ENCODE peak calls at places on chromosomes 3 and 15, in five cellular contexts. One of them, this sample, is unnamed.

GRCh38 chr3:16913264-16913580 is 28.5 kb downstream of the PLCL2 start:
- DNase-seq in left kidney: no peak
- DNase-seq in stimulated activated CD4-positive, alpha-beta T cell treated with anti-CD3 and anti-CD28 coated beads, Interleukin-4, amount 100 ng/mL, for 4 hours: no peak
- DNase-seq in A673: no peak
- DNase-seq in HT1080: no peak
- DNase-seq in this sample: no peak

GRCh38 chr3:44424758-44425157 is 52.7 kb downstream of the ZNF445 start:
- DNase-seq in HT1080: no peak
- DNase-seq in stimulated activated CD4-positive, alpha-beta T cell treated with anti-CD3 and anti-CD28 coated beads, Interleukin-4, amount 100 ng/mL, for 4 hours: no peak
- DNase-seq in A673: no peak
- DNase-seq in left kidney: no peak
- DNase-seq in this sample: no peak

GRCh38 chr3:188526057-188526456 is 372.1 kb downstream of the LPP start:
- DNase-seq in HT1080: peak
- DNase-seq in stimulated activated CD4-positive, alpha-beta T cell treated with anti-CD3 and anti-CD28 coated beads, Interleukin-4, amount 100 ng/mL, for 4 hours: no peak
- DNase-seq in A673: no peak
- DNase-seq in left kidney: no peak
- DNase-seq in this sample: no peak

GRCh38 chr15:101148881-101149664 is 102.8 kb downstream of the CHSY1 start:
- DNase-seq in HT1080: no peak
- DNase-seq in stimulated activated CD4-positive, alpha-beta T cell treated with anti-CD3 and anti-CD28 coated beads, Interleukin-4, amount 100 ng/mL, for 4 hours: no peak
- DNase-seq in A673: no peak
- DNase-seq in left kidney: peak
- DNase-seq in this sample: peak

GRCh38 chr15:57743424-57743823 is 36.9 kb downstream of the POLR2M start:
- DNase-seq in A673: peak
- DNase-seq in HT1080: peak
- DNase-seq in stimulated activated CD4-positive, alpha-beta T cell treated with anti-CD3 and anti-CD28 coated beads, Interleukin-4, amount 100 ng/mL, for 4 hours: no peak
- DNase-seq in left kidney: peak
- DNase-seq in this sample: peak

GRCh38 chr3:158842946-158843345 is 41.1 kb downstream of the MFSD1 start:
- DNase-seq in A673: no peak
- DNase-seq in stimulated activated CD4-positive, alpha-beta T cell treated with anti-CD3 and anti-CD28 coated beads, Interleukin-4, amount 100 ng/mL, for 4 hours: no peak
- DNase-seq in HT1080: no peak
- DNase-seq in left kidney: no peak
- DNase-seq in this sample: no peak

GRCh38 chr3:62502315-62503300 is 129.3 kb upstream of the FEZF2 start:
- DNase-seq in left kidney: no peak
- DNase-seq in HT1080: no peak
- DNase-seq in A673: no peak
- DNase-seq in stimulated activated CD4-positive, alpha-beta T cell treated with anti-CD3 and anti-CD28 coated beads, Interleukin-4, amount 100 ng/mL, for 4 hours: no peak
- DNase-seq in this sample: peak

GRCh38 chr15:58748040-58748786 is 1.3 kb downstream of the ADAM10 start:
- DNase-seq in stimulated activated CD4-positive, alpha-beta T cell treated with anti-CD3 and anti-CD28 coated beads, Interleukin-4, amount 100 ng/mL, for 4 hours: peak
- DNase-seq in left kidney: peak
- DNase-seq in HT1080: no peak
- DNase-seq in A673: no peak
- DNase-seq in this sample: no peak

GRCh38 chr3:174198199-174198598 is 660.9 kb upstream of the NAALADL2 start:
- DNase-seq in A673: no peak
- DNase-seq in left kidney: peak
- DNase-seq in stimulated activated CD4-positive, alpha-beta T cell treated with anti-CD3 and anti-CD28 coated beads, Interleukin-4, amount 100 ng/mL, for 4 hours: no peak
- DNase-seq in HT1080: no peak
- DNase-seq in this sample: no peak

GRCh38 chr15:74011610-74012009 is 17.1 kb downstream of the PML start:
- DNase-seq in A673: no peak
- DNase-seq in HT1080: no peak
- DNase-seq in stimulated activated CD4-positive, alpha-beta T cell treated with anti-CD3 and anti-CD28 coated beads, Interleukin-4, amount 100 ng/mL, for 4 hours: no peak
- DNase-seq in left kidney: peak
- DNase-seq in this sample: no peak

GRCh38 chr3:14719006-14719405 is 44.1 kb downstream of the C3orf20 start:
- DNase-seq in left kidney: no peak
- DNase-seq in HT1080: no peak
- DNase-seq in stimulated activated CD4-positive, alpha-beta T cell treated with anti-CD3 and anti-CD28 coated beads, Interleukin-4, amount 100 ng/mL, for 4 hours: no peak
- DNase-seq in A673: no peak
- DNase-seq in this sample: no peak